ENCODE peak calls at places on chromosomes 2 and 18, in six cellular contexts. H, C, G, A, F and K are unnamed samples.

GRCh38 chr2:102940684-102941083 is 178.9 kb downstream of the TMEM182 start:
- DNase-seq in G (no peak), H (no peak), F (no peak), A (no peak), C (no peak), K (no peak)

GRCh38 chr2:43806719-43807031 is 32.0 kb downstream of the ABCG5 start:
- DNase-seq in H (no peak), A (no peak), F (no peak), G (no peak), C (no peak), K (no peak)

GRCh38 chr2:100752628-100753333 is 67.2 kb upstream of the NPAS2 start:
- DNase-seq in C (peak), F (no peak), G (no peak), H (no peak), A (no peak), K (no peak)

GRCh38 chr18:46152436-46152807 is 48.2 kb downstream of the HAUS1 start:
- DNase-seq in F (no peak), A (no peak), H (no peak), G (no peak), C (no peak), K (no peak)

GRCh38 chr2:207491086-207491485 is 38.7 kb upstream of the CREB1 start:
- DNase-seq in A (no peak), C (no peak), F (no peak), G (no peak), H (no peak), K (no peak)

GRCh38 chr2:216017365-216017764 is 4.0 kb upstream of the MREG start:
- DNase-seq in C (no peak), A (no peak), H (peak), G (no peak), F (no peak), K (peak)

GRCh38 chr2:8193686-8194615 is 487.9 kb upstream of the ID2 start:
- DNase-seq in G (no peak), H (no peak), F (no peak), C (no peak), A (no peak), K (no peak)

GRCh38 chr2:70516596-70516995 is 37.0 kb downstream of the TGFA start:
- DNase-seq in H (no peak), G (no peak), A (no peak), F (no peak), C (no peak), K (peak)

GRCh38 chr2:134549104-134549503 is 169.7 kb downstream of the TMEM163 start:
- DNase-seq in F (no peak), C (no peak), H (no peak), A (no peak), G (no peak), K (no peak)

GRCh38 chr18:12883003-12883683 is 894 bp downstream of the PTPN2 start:
- DNase-seq in C (no peak), F (no peak), H (no peak), G (no peak), A (peak), K (peak)

GRCh38 chr2:119765404-119766002 is 5.8 kb downstream of the PTPN4 start:
- DNase-seq in H (no peak), C (no peak), G (no peak), F (no peak), A (no peak), K (no peak)

GRCh38 chr2:157722580-157723234 is 94.0 kb upstream of the ACVR1C start:
- DNase-seq in H (peak), C (no peak), A (no peak), F (no peak), G (no peak), K (no peak)

GRCh38 chr2:240623531-240624010 is 1.7 kb upstream of the GPR35 start:
- DNase-seq in A (no peak), H (no peak), F (no peak), C (no peak), G (no peak), K (no peak)

GRCh38 chr2:241373449-241373848 is 17.4 kb downstream of the FARP2 start:
- DNase-seq in F (no peak), H (no peak), A (no peak), G (no peak), C (no peak), K (no peak)

GRCh38 chr18:59272221-59272888 is 899 bp downstream of the RAX start:
- DNase-seq in H (no peak), G (no peak), F (no peak), A (no peak), C (no peak), K (no peak)

GRCh38 chr2:100197643-100198153 is 55.3 kb upstream of the AFF3 start:
- DNase-seq in G (no peak), C (no peak), F (no peak), A (peak), H (no peak), K (no peak)

GRCh38 chr2:242011516-242011915 is 142.0 kb downstream of the RTP5 start:
- DNase-seq in F (no peak), C (no peak), A (no peak), H (no peak), G (no peak), K (no peak)

GRCh38 chr2:112566104-112566503 is 18.3 kb upstream of the CHCHD5 start:
- DNase-seq in G (no peak), A (no peak), C (no peak), F (no peak), H (no peak), K (no peak)

GRCh38 chr2:9187620-9188214 is 18.9 kb upstream of the ASAP2 start:
- DNase-seq in C (no peak), G (no peak), A (no peak), H (no peak), F (no peak), K (no peak)

GRCh38 chr2:189363559-189363958 is 77.7 kb upstream of the WDR75 start:
- DNase-seq in C (peak), F (no peak), H (peak), A (no peak), G (no peak), K (no peak)

GRCh38 chr2:20578895-20579825 is 71.7 kb downstream of the HS1BP3 start:
- DNase-seq in G (no peak), H (no peak), F (no peak), C (peak), A (peak), K (no peak)

GRCh38 chr2:142037744-142038143 is 93.1 kb downstream of the LRP1B start:
- DNase-seq in G (no peak), A (peak), F (no peak), H (no peak), C (no peak), K (no peak)

GRCh38 chr2:19774788-19775156 is 127.0 kb downstream of the TTC32 start:
- DNase-seq in G (no peak), C (no peak), F (no peak), H (no peak), A (no peak), K (no peak)

GRCh38 chr2:8754056-8754790 is 72.4 kb downstream of the ID2 start:
- DNase-seq in H (no peak), F (no peak), C (no peak), A (no peak), G (no peak), K (no peak)

GRCh38 chr18:48868468-48869466 is 82.0 kb downstream of the SMAD7 start:
- DNase-seq in H (peak), C (no peak), A (no peak), G (no peak), F (no peak), K (peak)

GRCh38 chr2:239392688-239393400 is 8.0 kb downstream of the HDAC4 start:
- DNase-seq in F (no peak), G (no peak), C (no peak), A (no peak), H (no peak), K (no peak)

GRCh38 chr2:133919285-133919684 is 334.6 kb upstream of the MGAT5 start:
- DNase-seq in A (no peak), F (no peak), H (no peak), G (no peak), C (no peak), K (no peak)

GRCh38 chr2:185404578-185404977 is 334.0 kb upstream of the FSIP2 start:
- DNase-seq in G (no peak), C (no peak), A (no peak), H (no peak), F (no peak), K (no peak)

GRCh38 chr2:18825856-18826255 is 236.5 kb upstream of the NT5C1B start:
- DNase-seq in H (no peak), F (no peak), G (no peak), C (no peak), A (no peak), K (no peak)

GRCh38 chr2:168559187-168559586 is 103.1 kb downstream of the CERS6 start:
- DNase-seq in F (no peak), A (no peak), H (no peak), C (no peak), G (no peak), K (no peak)